ENCODE peak calls at places on chromosomes 12 and 14, in four cellular contexts. Z, R, A and V are unnamed samples.

GRCh38 chr12:55966408-55967281 is at the start of gene CDK2:
- DNase-seq in Z (peak), R (no peak), A (peak), V (peak)

GRCh38 chr12:124881123-124881522 is 17.5 kb upstream of the SCARB1 start:
- DNase-seq in R (no peak), A (no peak), Z (no peak), V (peak)

GRCh38 chr12:78963439-78964222 is 99.1 kb downstream of the SYT1 start:
- DNase-seq in A (no peak), R (peak), Z (peak), V (no peak)

GRCh38 chr12:2976581-2976996 is 17.4 kb downstream of the TEAD4 start:
- DNase-seq in R (no peak), A (peak), Z (no peak), V (no peak)

GRCh38 chr14:44589180-44589579 is 82.1 kb upstream of the FSCB start:
- DNase-seq in R (no peak), Z (no peak), A (no peak), V (no peak)

GRCh38 chr14:80310950-80311349 is 99.6 kb upstream of the DIO2 start:
- DNase-seq in Z (no peak), A (no peak), R (no peak), V (no peak)

GRCh38 chr12:47742253-47742825 is 16.3 kb downstream of the RAPGEF3 start:
- DNase-seq in R (peak), A (peak), Z (peak), V (peak)

GRCh38 chr12:131832393-131833231 is 4.4 kb downstream of the MMP17 start:
- DNase-seq in R (no peak), A (no peak), Z (no peak), V (no peak)

GRCh38 chr12:18887368-18887767 is 149.4 kb downstream of the CAPZA3 start:
- DNase-seq in A (no peak), R (no peak), Z (no peak), V (no peak)

GRCh38 chr12:83802011-83802410 is 1110.6 kb downstream of the SLC6A15 start:
- DNase-seq in Z (no peak), A (no peak), R (no peak), V (no peak)

GRCh38 chr12:52566847-52567291 is 6.8 kb downstream of the KRT74 start:
- DNase-seq in Z (no peak), R (no peak), A (peak), V (no peak)

GRCh38 chr12:3718100-3718499 is 34.8 kb downstream of the CRACR2A start:
- DNase-seq in R (no peak), A (no peak), Z (no peak), V (no peak)

DNA sequence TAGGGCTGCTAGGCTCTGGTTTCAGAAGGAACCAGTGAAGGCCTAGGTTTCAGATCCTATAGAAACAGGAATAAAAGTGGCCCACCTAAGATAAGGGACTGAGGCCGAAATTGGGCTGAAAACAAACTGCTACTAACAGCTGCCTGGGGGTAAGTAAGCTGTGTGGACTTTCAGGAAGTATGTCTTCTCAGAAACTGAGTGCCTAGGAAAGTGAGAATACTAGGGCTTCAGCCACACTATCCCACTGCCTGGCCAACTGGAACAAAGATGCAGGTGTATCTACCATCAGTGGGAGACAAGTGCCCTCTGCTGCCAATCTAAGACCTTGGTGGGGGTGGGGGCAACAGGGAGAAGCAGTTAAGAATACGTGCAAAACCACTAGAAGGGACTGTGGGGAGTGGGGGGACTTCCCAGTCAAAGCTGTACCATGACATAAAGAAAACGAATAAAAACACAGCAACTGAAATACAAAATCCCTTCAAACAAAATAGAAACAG is 82.5 kb downstream of the MED13L start:
- DNase-seq in A (peak), Z (no peak), R (no peak), V (no peak)
- TF ChIP-seq TCF7L2 in A (no peak), Z (no peak), R (no peak), V (no peak)

GRCh38 chr12:42511656-42512055 is 77.9 kb downstream of the PRICKLE1 start:
- DNase-seq in A (no peak), R (no peak), Z (no peak), V (no peak)
- TF ChIP-seq TCF7L2 in A (no peak), R (no peak), Z (no peak), V (no peak)

DNA sequence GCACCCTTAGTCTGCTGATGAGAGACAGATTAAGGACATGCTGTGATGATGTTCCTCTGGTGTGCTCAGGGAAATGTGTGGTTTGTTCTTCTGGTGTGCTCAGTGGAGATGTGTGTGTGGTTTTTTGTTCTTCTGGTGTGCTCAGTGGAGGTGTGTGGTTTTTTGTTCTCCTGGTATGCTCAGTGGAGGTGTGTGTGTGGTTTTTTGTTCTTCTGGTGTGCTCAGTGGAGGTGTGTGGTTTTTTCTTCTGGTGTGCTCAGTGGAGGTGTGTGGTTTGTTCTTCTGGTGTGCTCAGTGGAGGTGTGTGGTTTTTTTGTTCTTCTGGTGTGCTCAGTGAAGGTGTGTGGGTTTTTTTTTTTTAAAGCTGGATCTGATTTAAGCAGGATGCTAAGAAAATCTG is 15.4 kb downstream of the PIWIL1 start:
- DNase-seq in Z (no peak), R (no peak), A (no peak), V (no peak)
- TF ChIP-seq TCF7L2 in Z (no peak), R (no peak), A (no peak), V (no peak)

GRCh38 chr14:77151918-77152588 is 10.5 kb upstream of the ZDHHC22 start:
- DNase-seq in Z (peak), A (no peak), R (peak), V (no peak)

GRCh38 chr14:77151245-77151644 is 9.7 kb upstream of the ZDHHC22 start:
- DNase-seq in A (peak), R (no peak), Z (no peak), V (no peak)

GRCh38 chr14:77155083-77155482 is 13.5 kb upstream of the ZDHHC22 start:
- DNase-seq in Z (no peak), A (no peak), R (no peak), V (no peak)

GRCh38 chr14:77154421-77154820 is 12.8 kb upstream of the ZDHHC22 start:
- DNase-seq in R (no peak), A (no peak), Z (no peak), V (no peak)

GRCh38 chr14:77153802-77154201 is 12.2 kb upstream of the ZDHHC22 start:
- DNase-seq in Z (no peak), R (no peak), A (no peak), V (no peak)
- TF ChIP-seq TCF7L2 in Z (no peak), R (no peak), A (no peak), V (no peak)